ENCODE peak calls at places on chromosome 13, in eight cellular contexts. F, N, R, W, B, U, Y and D are unnamed samples.
A peak's percentile ranks its signal among the peaks of the same experiment; 100 is the strongest.

GRCh38 chr13:20994441-20994821 is 67.0 kb downstream of the LATS2 start:
- DNase-seq in B (no peak), F (no peak), R (no peak), Y (no peak), W (no peak), N (no peak), U (no peak), D (no peak)

GRCh38 chr13:95254341-95254740 is 46.9 kb downstream of the ABCC4 start:
- DNase-seq in R (no peak), W (no peak), F (no peak), U (no peak), N (no peak), Y (peak; percentile 61), B (no peak), D (no peak)

GRCh38 chr13:95784891-95785290 is 108.0 kb downstream of the DNAJC3 start:
- DNase-seq in R (peak; percentile 14), U (no peak), N (no peak), W (peak; percentile 54), Y (peak; percentile 78), B (no peak), F (no peak), D (no peak)

GRCh38 chr13:40764587-40765403 is 6.2 kb downstream of the MRPS31 start:
- DNase-seq in F (no peak), U (no peak), N (no peak), Y (peak; percentile 81), W (no peak), R (no peak), B (no peak), D (no peak)

GRCh38 chr13:24454100-24454499 is 58.5 kb downstream of the PARP4 start:
- DNase-seq in B (no peak), W (no peak), U (no peak), R (no peak), Y (no peak), F (no peak), N (no peak), D (no peak)

GRCh38 chr13:24386816-24387708 is 77.7 kb downstream of the C1QTNF9 start:
- DNase-seq in W (no peak), B (no peak), N (no peak), F (no peak), U (no peak), Y (no peak), R (no peak), D (no peak)

GRCh38 chr13:51420681-51421476 is 32.0 kb downstream of the INTS6 start:
- DNase-seq in B (no peak), F (no peak), Y (no peak), R (no peak), U (no peak), N (no peak), W (no peak), D (no peak)

GRCh38 chr13:110023729-110024645 is 237.6 kb upstream of the IRS2 start:
- DNase-seq in B (no peak), Y (peak; percentile 83), U (peak; percentile 71), N (no peak), R (no peak), F (peak; percentile 45), W (peak; percentile 83), D (peak; percentile 30)

GRCh38 chr13:114026128-114026880 is 52.4 kb upstream of the C13orf46 start:
- DNase-seq in N (no peak), Y (no peak), R (no peak), U (peak; percentile 23), B (no peak), W (no peak), F (no peak), D (no peak)

GRCh38 chr13:82878536-82878935 is 1003.7 kb downstream of the SLITRK1 start:
- DNase-seq in U (no peak), F (no peak), B (no peak), W (peak; percentile 22), Y (peak; percentile 1), R (no peak), N (no peak), D (no peak)

GRCh38 chr13:94362411-94362909 is 117.0 kb downstream of the DCT start:
- DNase-seq in R (peak; percentile 83), Y (peak; percentile 91), B (peak; percentile 14), W (peak; percentile 95), N (peak; percentile 45), F (no peak), U (no peak), D (peak; percentile 30)

GRCh38 chr13:29496241-29496712 is 99.2 kb downstream of the SLC7A1 start:
- DNase-seq in U (peak; percentile 79), B (no peak), F (peak; percentile 53), N (no peak), Y (no peak), W (no peak), R (no peak), D (no peak)